ENCODE peak calls at places on chromosome 14, in eight cellular contexts. One of them, this sample, is unnamed.

GRCh38 chr14:50021261-50021660 is 95.1 kb downstream of the VCPKMT start:
- DNase-seq in CD8-positive, alpha-beta memory T cell: no peak
- DNase-seq in NT2/D1: no peak
- DNase-seq in upper lobe of right lung: no peak
- DNase-seq in tibial nerve: no peak
- DNase-seq in GM23338: no peak
- DNase-seq in thyroid gland: no peak
- DNase-seq in lower lobe of right lung: no peak
- DNase-seq in this sample: no peak

GRCh38 chr14:22822017-22822618 is 6.9 kb upstream of the SLC7A7 start:
- DNase-seq in thyroid gland: no peak
- DNase-seq in lower lobe of right lung: no peak
- DNase-seq in CD8-positive, alpha-beta memory T cell: no peak
- DNase-seq in upper lobe of right lung: no peak
- DNase-seq in NT2/D1: no peak
- DNase-seq in tibial nerve: no peak
- DNase-seq in GM23338: peak; percentile 86
- DNase-seq in this sample: no peak

GRCh38 chr14:38127784-38128183 is 79.9 kb upstream of the SSTR1 start:
- DNase-seq in GM23338: no peak
- DNase-seq in upper lobe of right lung: no peak
- DNase-seq in CD8-positive, alpha-beta memory T cell: no peak
- DNase-seq in lower lobe of right lung: no peak
- DNase-seq in NT2/D1: no peak
- DNase-seq in thyroid gland: no peak
- DNase-seq in tibial nerve: no peak
- DNase-seq in this sample: no peak

GRCh38 chr14:23570806-23571483 is 3.4 kb upstream of the AP1G2 start:
- DNase-seq in CD8-positive, alpha-beta memory T cell: no peak
- DNase-seq in GM23338: no peak
- DNase-seq in lower lobe of right lung: no peak
- DNase-seq in tibial nerve: no peak
- DNase-seq in NT2/D1: no peak
- DNase-seq in thyroid gland: no peak
- DNase-seq in upper lobe of right lung: peak; percentile 57
- DNase-seq in this sample: no peak

GRCh38 chr14:80213602-80214001 is 2.3 kb upstream of the DIO2 start:
- DNase-seq in thyroid gland: peak; percentile 42
- DNase-seq in upper lobe of right lung: no peak
- DNase-seq in CD8-positive, alpha-beta memory T cell: no peak
- DNase-seq in NT2/D1: peak; percentile 27
- DNase-seq in lower lobe of right lung: no peak
- DNase-seq in GM23338: peak; percentile 86
- DNase-seq in tibial nerve: no peak
- DNase-seq in this sample: peak; percentile 21

GRCh38 chr14:26394114-26394855 is 203.5 kb downstream of the NOVA1 start:
- DNase-seq in thyroid gland: no peak
- DNase-seq in tibial nerve: no peak
- DNase-seq in CD8-positive, alpha-beta memory T cell: no peak
- DNase-seq in upper lobe of right lung: no peak
- DNase-seq in NT2/D1: peak; percentile 16
- DNase-seq in GM23338: peak; percentile 43
- DNase-seq in lower lobe of right lung: no peak
- DNase-seq in this sample: peak; percentile 78

GRCh38 chr14:96168581-96168980 is 36.1 kb upstream of the BDKRB2 start:
- DNase-seq in tibial nerve: no peak
- DNase-seq in GM23338: no peak
- DNase-seq in lower lobe of right lung: no peak
- DNase-seq in upper lobe of right lung: no peak
- DNase-seq in CD8-positive, alpha-beta memory T cell: no peak
- DNase-seq in thyroid gland: no peak
- DNase-seq in NT2/D1: no peak
- DNase-seq in this sample: no peak

GRCh38 chr14:89422952-89423345 is 5.9 kb upstream of the FOXN3 start:
- DNase-seq in NT2/D1: no peak
- DNase-seq in GM23338: no peak
- DNase-seq in CD8-positive, alpha-beta memory T cell: no peak
- DNase-seq in tibial nerve: no peak
- DNase-seq in upper lobe of right lung: no peak
- DNase-seq in thyroid gland: no peak
- DNase-seq in lower lobe of right lung: no peak
- DNase-seq in this sample: no peak

GRCh38 chr14:105616802-105617192 is 90.4 kb downstream of the TMEM121 start:
- DNase-seq in GM23338: no peak
- DNase-seq in tibial nerve: no peak
- DNase-seq in thyroid gland: no peak
- DNase-seq in upper lobe of right lung: peak; percentile 67
- DNase-seq in NT2/D1: no peak
- DNase-seq in CD8-positive, alpha-beta memory T cell: no peak
- DNase-seq in lower lobe of right lung: peak; percentile 41
- DNase-seq in this sample: no peak

GRCh38 chr14:91365552-91365951 is 52.1 kb downstream of the CCDC88C start:
- DNase-seq in upper lobe of right lung: no peak
- DNase-seq in NT2/D1: no peak
- DNase-seq in lower lobe of right lung: no peak
- DNase-seq in GM23338: no peak
- DNase-seq in CD8-positive, alpha-beta memory T cell: peak; percentile 26
- DNase-seq in thyroid gland: no peak
- DNase-seq in tibial nerve: no peak
- DNase-seq in this sample: no peak

GRCh38 chr14:23362200-23362599 is 2.8 kb downstream of the EFS start:
- DNase-seq in GM23338: peak; percentile 49
- DNase-seq in CD8-positive, alpha-beta memory T cell: no peak
- DNase-seq in lower lobe of right lung: no peak
- DNase-seq in tibial nerve: no peak
- DNase-seq in upper lobe of right lung: no peak
- DNase-seq in NT2/D1: no peak
- DNase-seq in thyroid gland: no peak
- DNase-seq in this sample: no peak

GRCh38 chr14:92316937-92317336 is 6.0 kb upstream of the SLC24A4 start:
- DNase-seq in CD8-positive, alpha-beta memory T cell: no peak
- DNase-seq in tibial nerve: no peak
- DNase-seq in lower lobe of right lung: no peak
- DNase-seq in NT2/D1: no peak
- DNase-seq in thyroid gland: no peak
- DNase-seq in GM23338: peak; percentile 13
- DNase-seq in upper lobe of right lung: no peak
- DNase-seq in this sample: no peak

GRCh38 chr14:75543258-75543657 is 21.0 kb downstream of the BATF start:
- DNase-seq in CD8-positive, alpha-beta memory T cell: no peak
- DNase-seq in thyroid gland: no peak
- DNase-seq in lower lobe of right lung: no peak
- DNase-seq in upper lobe of right lung: no peak
- DNase-seq in NT2/D1: no peak
- DNase-seq in tibial nerve: no peak
- DNase-seq in GM23338: no peak
- DNase-seq in this sample: no peak
- H3K4me3 ChIP-seq in CD8-positive, alpha-beta memory T cell: peak overlapping the region; percentile 52
- H3K4me3 ChIP-seq in thyroid gland: no peak overlapping the region
- H3K4me3 ChIP-seq in lower lobe of right lung: no peak overlapping the region
- H3K4me3 ChIP-seq in upper lobe of right lung: peak overlapping the region; percentile 10
- H3K4me3 ChIP-seq in NT2/D1: no peak overlapping the region
- H3K4me3 ChIP-seq in tibial nerve: no peak overlapping the region
- H3K4me3 ChIP-seq in GM23338: no peak overlapping the region
- H3K4me3 ChIP-seq in this sample: no peak overlapping the region

GRCh38 chr14:52313903-52314481 is at the start of gene PTGER2:
- DNase-seq in lower lobe of right lung: peak; percentile 95
- DNase-seq in thyroid gland: peak; percentile 73
- DNase-seq in tibial nerve: peak; percentile 54
- DNase-seq in GM23338: peak; percentile 70
- DNase-seq in CD8-positive, alpha-beta memory T cell: peak; percentile 86
- DNase-seq in NT2/D1: no peak
- DNase-seq in upper lobe of right lung: peak; percentile 95
- DNase-seq in this sample: peak; percentile 45

GRCh38 chr14:52313493-52313881 is 625 bp upstream of the PTGER2 start:
- DNase-seq in lower lobe of right lung: no peak
- DNase-seq in upper lobe of right lung: no peak
- DNase-seq in GM23338: peak; percentile 11
- DNase-seq in thyroid gland: no peak
- DNase-seq in tibial nerve: no peak
- DNase-seq in NT2/D1: no peak
- DNase-seq in CD8-positive, alpha-beta memory T cell: no peak
- DNase-seq in this sample: no peak

GRCh38 chr14:52312872-52313492 is 1.1 kb upstream of the PTGER2 start:
- DNase-seq in thyroid gland: no peak
- DNase-seq in CD8-positive, alpha-beta memory T cell: no peak
- DNase-seq in NT2/D1: no peak
- DNase-seq in tibial nerve: no peak
- DNase-seq in GM23338: no peak
- DNase-seq in upper lobe of right lung: no peak
- DNase-seq in lower lobe of right lung: no peak
- DNase-seq in this sample: no peak

GRCh38 chr14:52314521-52315354 is 626 bp downstream of the PTGER2 start:
- DNase-seq in NT2/D1: no peak
- DNase-seq in GM23338: peak; percentile 56
- DNase-seq in thyroid gland: peak; percentile 7
- DNase-seq in CD8-positive, alpha-beta memory T cell: peak; percentile 65
- DNase-seq in upper lobe of right lung: peak; percentile 74
- DNase-seq in tibial nerve: no peak
- DNase-seq in lower lobe of right lung: peak; percentile 69
- DNase-seq in this sample: no peak

DNA sequence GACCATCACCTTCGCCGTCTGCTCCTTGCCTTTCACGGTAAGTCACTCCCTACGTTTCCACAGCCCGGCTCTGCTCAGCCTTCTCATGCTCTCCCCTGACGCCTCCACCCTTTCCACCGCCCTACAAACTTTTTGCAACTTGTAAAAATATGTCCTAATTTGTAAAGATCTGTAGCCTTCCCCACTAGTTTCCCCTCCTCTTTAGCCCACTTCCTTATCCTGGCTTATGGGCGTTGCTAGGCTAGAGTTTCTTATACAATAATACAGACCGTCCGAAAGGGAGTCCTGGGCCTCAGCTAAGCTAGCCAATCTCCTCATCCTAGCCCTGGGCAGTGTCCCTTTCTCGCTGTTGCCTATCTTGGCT is 1.2 kb downstream of the PTGER2 start:
- DNase-seq in tibial nerve: no peak
- DNase-seq in thyroid gland: no peak
- DNase-seq in CD8-positive, alpha-beta memory T cell: peak; percentile 51
- DNase-seq in upper lobe of right lung: no peak
- DNase-seq in lower lobe of right lung: peak; percentile 59
- DNase-seq in NT2/D1: no peak
- DNase-seq in GM23338: peak; percentile 6
- DNase-seq in this sample: no peak
- H3K4me3 ChIP-seq in tibial nerve: peak overlapping the region; percentile 56
- H3K4me3 ChIP-seq in thyroid gland: peak overlapping the region; percentile 34
- H3K4me3 ChIP-seq in CD8-positive, alpha-beta memory T cell: peak overlapping the region; percentile 68
- H3K4me3 ChIP-seq in upper lobe of right lung: peak overlapping the region; percentile 62
- H3K4me3 ChIP-seq in lower lobe of right lung: peak overlapping the region; percentile 68
- H3K4me3 ChIP-seq in NT2/D1: peak overlapping the region; percentile 64
- H3K4me3 ChIP-seq in GM23338: peak overlapping the region; percentile 71
- H3K4me3 ChIP-seq in this sample: no peak overlapping the region

GRCh38 chr14:21102472-21103164 is 1.8 kb downstream of the TMEM253 start:
- DNase-seq in upper lobe of right lung: no peak
- DNase-seq in tibial nerve: no peak
- DNase-seq in NT2/D1: no peak
- DNase-seq in GM23338: peak; percentile 43
- DNase-seq in lower lobe of right lung: no peak
- DNase-seq in CD8-positive, alpha-beta memory T cell: no peak
- DNase-seq in thyroid gland: no peak
- DNase-seq in this sample: no peak
- H3K4me3 ChIP-seq in upper lobe of right lung: no peak overlapping the region
- H3K4me3 ChIP-seq in tibial nerve: no peak overlapping the region
- H3K4me3 ChIP-seq in NT2/D1: peak overlapping the region; percentile 83
- H3K4me3 ChIP-seq in GM23338: peak overlapping the region; percentile 90
- H3K4me3 ChIP-seq in lower lobe of right lung: no peak overlapping the region
- H3K4me3 ChIP-seq in CD8-positive, alpha-beta memory T cell: no peak overlapping the region
- H3K4me3 ChIP-seq in thyroid gland: no peak overlapping the region
- H3K4me3 ChIP-seq in this sample: peak overlapping the region; percentile 54

GRCh38 chr14:67963960-67964359 is 144.4 kb downstream of the RAD51B start:
- DNase-seq in GM23338: no peak
- DNase-seq in lower lobe of right lung: no peak
- DNase-seq in NT2/D1: no peak
- DNase-seq in upper lobe of right lung: no peak
- DNase-seq in CD8-positive, alpha-beta memory T cell: no peak
- DNase-seq in thyroid gland: no peak
- DNase-seq in tibial nerve: no peak
- DNase-seq in this sample: no peak
- H3K4me3 ChIP-seq in GM23338: no peak overlapping the region
- H3K4me3 ChIP-seq in lower lobe of right lung: no peak overlapping the region
- H3K4me3 ChIP-seq in NT2/D1: no peak overlapping the region
- H3K4me3 ChIP-seq in upper lobe of right lung: peak overlapping the region; percentile 11
- H3K4me3 ChIP-seq in CD8-positive, alpha-beta memory T cell: no peak overlapping the region
- H3K4me3 ChIP-seq in thyroid gland: no peak overlapping the region
- H3K4me3 ChIP-seq in tibial nerve: no peak overlapping the region
- H3K4me3 ChIP-seq in this sample: no peak overlapping the region

GRCh38 chr14:51657762-51658161 is 6.1 kb downstream of the FRMD6 start:
- DNase-seq in GM23338: no peak
- DNase-seq in tibial nerve: no peak
- DNase-seq in NT2/D1: no peak
- DNase-seq in lower lobe of right lung: no peak
- DNase-seq in thyroid gland: no peak
- DNase-seq in CD8-positive, alpha-beta memory T cell: no peak
- DNase-seq in upper lobe of right lung: no peak
- DNase-seq in this sample: no peak
- H3K4me3 ChIP-seq in GM23338: no peak overlapping the region
- H3K4me3 ChIP-seq in tibial nerve: no peak overlapping the region
- H3K4me3 ChIP-seq in NT2/D1: no peak overlapping the region
- H3K4me3 ChIP-seq in lower lobe of right lung: no peak overlapping the region
- H3K4me3 ChIP-seq in thyroid gland: no peak overlapping the region
- H3K4me3 ChIP-seq in CD8-positive, alpha-beta memory T cell: no peak overlapping the region
- H3K4me3 ChIP-seq in upper lobe of right lung: no peak overlapping the region
- H3K4me3 ChIP-seq in this sample: no peak overlapping the region

DNA sequence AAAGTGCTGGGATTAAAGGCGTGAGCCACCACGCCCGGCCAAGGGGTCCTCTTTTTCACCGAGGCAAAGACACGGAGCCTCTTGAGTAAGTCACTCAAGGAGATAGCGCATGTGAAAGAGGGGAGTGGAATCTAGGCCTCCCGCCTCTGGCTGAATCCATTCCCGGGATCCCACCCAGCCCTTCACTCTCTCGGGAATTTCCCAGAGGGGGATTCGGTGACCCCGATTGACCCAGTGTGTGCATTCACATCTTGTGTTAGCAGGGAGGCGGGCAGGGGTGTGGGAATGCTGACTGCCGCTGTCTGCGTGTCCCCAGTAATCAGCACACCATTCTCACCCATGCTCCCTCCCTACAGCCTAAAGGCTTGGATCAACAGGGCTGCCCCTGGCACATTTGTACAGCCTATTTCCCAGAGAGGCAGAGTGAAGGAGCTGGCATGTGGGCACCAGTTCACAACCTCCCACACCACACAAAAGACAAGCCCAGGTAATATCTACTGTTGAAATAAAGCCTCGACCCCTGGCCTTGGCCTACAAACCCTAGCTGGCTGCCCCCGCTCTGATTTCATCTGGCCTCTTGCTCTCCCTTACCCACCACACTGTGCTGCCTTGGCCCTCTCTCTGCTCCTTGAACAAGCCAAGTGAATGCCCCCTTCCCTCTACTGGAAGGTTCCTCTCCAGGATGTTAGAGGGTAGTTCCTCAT is 1.3 kb upstream of the LTBP2 start:
- DNase-seq in CD8-positive, alpha-beta memory T cell: no peak
- DNase-seq in GM23338: no peak
- DNase-seq in tibial nerve: no peak
- DNase-seq in thyroid gland: no peak
- DNase-seq in upper lobe of right lung: no peak
- DNase-seq in NT2/D1: no peak
- DNase-seq in lower lobe of right lung: no peak
- DNase-seq in this sample: no peak
- H3K4me3 ChIP-seq in CD8-positive, alpha-beta memory T cell: no peak overlapping the region
- H3K4me3 ChIP-seq in GM23338: no peak overlapping the region
- H3K4me3 ChIP-seq in tibial nerve: no peak overlapping the region
- H3K4me3 ChIP-seq in thyroid gland: no peak overlapping the region
- H3K4me3 ChIP-seq in upper lobe of right lung: no peak overlapping the region
- H3K4me3 ChIP-seq in NT2/D1: no peak overlapping the region
- H3K4me3 ChIP-seq in lower lobe of right lung: no peak overlapping the region
- H3K4me3 ChIP-seq in this sample: no peak overlapping the region